ENCODE peak calls at places on chromosomes 12 and 14, in five cellular contexts. One of them, this sample, is unnamed.

GRCh38 chr14:55688566-55688965 is 108.6 kb downstream of the KTN1 start:
- DNase-seq in T1000: no peak
- DNase-seq in sciatic nerve: no peak
- DNase-seq in GM12891: no peak
- DNase-seq in dermis blood vessel endothelial cell: no peak
- DNase-seq in this sample: no peak

GRCh38 chr12:121933522-121934317 is 15.3 kb downstream of the CFAP251 start:
- DNase-seq in T1000: no peak
- DNase-seq in sciatic nerve: no peak
- DNase-seq in GM12891: no peak
- DNase-seq in dermis blood vessel endothelial cell: no peak
- DNase-seq in this sample: no peak

GRCh38 chr14:105197274-105197673 is 16.2 kb upstream of the NUDT14 start:
- DNase-seq in T1000: no peak
- DNase-seq in sciatic nerve: no peak
- DNase-seq in GM12891: no peak
- DNase-seq in dermis blood vessel endothelial cell: peak
- DNase-seq in this sample: no peak

GRCh38 chr12:132014092-132014914 is 64.6 kb downstream of the EP400 start:
- DNase-seq in T1000: no peak
- DNase-seq in sciatic nerve: peak
- DNase-seq in GM12891: no peak
- DNase-seq in dermis blood vessel endothelial cell: no peak
- DNase-seq in this sample: no peak

GRCh38 chr14:76810953-76811400 is 1.7 kb downstream of the ANGEL1 start:
- DNase-seq in T1000: no peak
- DNase-seq in sciatic nerve: no peak
- DNase-seq in GM12891: peak
- DNase-seq in dermis blood vessel endothelial cell: peak
- DNase-seq in this sample: no peak

GRCh38 chr14:63078606-63079005 is 33.3 kb upstream of the KCNH5 start:
- DNase-seq in T1000: no peak
- DNase-seq in sciatic nerve: no peak
- DNase-seq in GM12891: no peak
- DNase-seq in dermis blood vessel endothelial cell: no peak
- DNase-seq in this sample: no peak

GRCh38 chr12:106123551-106123991 is 15.2 kb downstream of the NUAK1 start:
- DNase-seq in T1000: no peak
- DNase-seq in sciatic nerve: no peak
- DNase-seq in GM12891: no peak
- DNase-seq in dermis blood vessel endothelial cell: no peak
- DNase-seq in this sample: peak

GRCh38 chr14:63487724-63488123 is 55.5 kb downstream of the PPP2R5E start:
- DNase-seq in T1000: no peak
- DNase-seq in sciatic nerve: no peak
- DNase-seq in GM12891: no peak
- DNase-seq in dermis blood vessel endothelial cell: no peak
- DNase-seq in this sample: no peak

GRCh38 chr12:1217191-1217949 is 226.3 kb downstream of the ERC1 start:
- DNase-seq in T1000: no peak
- DNase-seq in sciatic nerve: no peak
- DNase-seq in GM12891: no peak
- DNase-seq in dermis blood vessel endothelial cell: peak
- DNase-seq in this sample: no peak

GRCh38 chr12:89160716-89161123 is 191.6 kb downstream of the DUSP6 start:
- DNase-seq in T1000: peak
- DNase-seq in sciatic nerve: peak
- DNase-seq in GM12891: no peak
- DNase-seq in dermis blood vessel endothelial cell: peak
- DNase-seq in this sample: peak

GRCh38 chr14:24042733-24043132 is 9.1 kb upstream of the CARMIL3 start:
- DNase-seq in T1000: no peak
- DNase-seq in sciatic nerve: no peak
- DNase-seq in GM12891: no peak
- DNase-seq in dermis blood vessel endothelial cell: no peak
- DNase-seq in this sample: no peak

GRCh38 chr12:130765186-130765659 is 49.1 kb upstream of the RIMBP2 start:
- DNase-seq in T1000: peak
- DNase-seq in sciatic nerve: no peak
- DNase-seq in GM12891: no peak
- DNase-seq in dermis blood vessel endothelial cell: peak
- DNase-seq in this sample: no peak

GRCh38 chr14:62443796-62444195 is 601.5 kb downstream of the KCNH5 start:
- DNase-seq in T1000: peak
- DNase-seq in sciatic nerve: no peak
- DNase-seq in GM12891: no peak
- DNase-seq in dermis blood vessel endothelial cell: no peak
- DNase-seq in this sample: no peak

GRCh38 chr12:119258149-119258548 is 76.4 kb upstream of the CCDC60 start:
- DNase-seq in T1000: no peak
- DNase-seq in sciatic nerve: no peak
- DNase-seq in GM12891: no peak
- DNase-seq in dermis blood vessel endothelial cell: peak
- DNase-seq in this sample: no peak

GRCh38 chr14:21846227-21846885 is 172.7 kb upstream of the OR4E1 start:
- DNase-seq in T1000: no peak
- DNase-seq in sciatic nerve: peak
- DNase-seq in GM12891: no peak
- DNase-seq in dermis blood vessel endothelial cell: peak
- DNase-seq in this sample: peak

GRCh38 chr12:122067966-122068365 is 10.6 kb upstream of the MLXIP start:
- DNase-seq in T1000: no peak
- DNase-seq in sciatic nerve: peak
- DNase-seq in GM12891: peak
- DNase-seq in dermis blood vessel endothelial cell: peak
- DNase-seq in this sample: peak

GRCh38 chr12:31236998-31237637 is 88.8 kb downstream of the SINHCAF start:
- DNase-seq in T1000: no peak
- DNase-seq in sciatic nerve: no peak
- DNase-seq in GM12891: no peak
- DNase-seq in dermis blood vessel endothelial cell: no peak
- DNase-seq in this sample: no peak

GRCh38 chr12:91367234-91367849 is 184.7 kb upstream of the DCN start:
- DNase-seq in T1000: no peak
- DNase-seq in sciatic nerve: no peak
- DNase-seq in GM12891: no peak
- DNase-seq in dermis blood vessel endothelial cell: peak
- DNase-seq in this sample: no peak

GRCh38 chr14:51807355-51807754 is 53.1 kb upstream of the GNG2 start:
- DNase-seq in T1000: no peak
- DNase-seq in sciatic nerve: no peak
- DNase-seq in GM12891: no peak
- DNase-seq in dermis blood vessel endothelial cell: no peak
- DNase-seq in this sample: no peak

GRCh38 chr14:95043732-95044462 is 113.4 kb downstream of the DICER1 start:
- DNase-seq in T1000: no peak
- DNase-seq in sciatic nerve: peak
- DNase-seq in GM12891: no peak
- DNase-seq in dermis blood vessel endothelial cell: no peak
- DNase-seq in this sample: no peak

GRCh38 chr12:29425722-29426121 is 44.8 kb upstream of the ERGIC2 start:
- DNase-seq in T1000: no peak
- DNase-seq in sciatic nerve: no peak
- DNase-seq in GM12891: no peak
- DNase-seq in dermis blood vessel endothelial cell: peak
- DNase-seq in this sample: no peak

GRCh38 chr14:74260525-74261233 is 21.4 kb downstream of the VSX2 start:
- DNase-seq in T1000: no peak
- DNase-seq in sciatic nerve: no peak
- DNase-seq in GM12891: no peak
- DNase-seq in dermis blood vessel endothelial cell: no peak
- DNase-seq in this sample: no peak

GRCh38 chr14:74437654-74438053 is 11.6 kb upstream of the SYNDIG1L start:
- DNase-seq in T1000: no peak
- DNase-seq in sciatic nerve: no peak
- DNase-seq in GM12891: no peak
- DNase-seq in dermis blood vessel endothelial cell: peak
- DNase-seq in this sample: no peak

GRCh38 chr12:103852498-103852992 is 11.5 kb upstream of the NT5DC3 start:
- DNase-seq in T1000: no peak
- DNase-seq in sciatic nerve: no peak
- DNase-seq in GM12891: no peak
- DNase-seq in dermis blood vessel endothelial cell: peak
- DNase-seq in this sample: no peak

GRCh38 chr12:120399531-120399930 is 30.6 kb upstream of the MSI1 start:
- DNase-seq in T1000: no peak
- DNase-seq in sciatic nerve: no peak
- DNase-seq in GM12891: no peak
- DNase-seq in dermis blood vessel endothelial cell: no peak
- DNase-seq in this sample: no peak

GRCh38 chr12:5908251-5908650 is 36.8 kb downstream of the ANO2 start:
- DNase-seq in T1000: no peak
- DNase-seq in sciatic nerve: no peak
- DNase-seq in GM12891: no peak
- DNase-seq in dermis blood vessel endothelial cell: no peak
- DNase-seq in this sample: no peak

GRCh38 chr14:104432611-104433231 is 146.8 kb upstream of the C14orf180 start:
- DNase-seq in T1000: no peak
- DNase-seq in sciatic nerve: peak
- DNase-seq in GM12891: no peak
- DNase-seq in dermis blood vessel endothelial cell: no peak
- DNase-seq in this sample: peak

GRCh38 chr12:117080707-117081141 is 18.5 kb downstream of the TESC start:
- DNase-seq in T1000: no peak
- DNase-seq in sciatic nerve: no peak
- DNase-seq in GM12891: no peak
- DNase-seq in dermis blood vessel endothelial cell: no peak
- DNase-seq in this sample: no peak

GRCh38 chr12:22116376-22116775 is 70.4 kb downstream of the CMAS start:
- DNase-seq in T1000: no peak
- DNase-seq in sciatic nerve: no peak
- DNase-seq in GM12891: no peak
- DNase-seq in dermis blood vessel endothelial cell: no peak
- DNase-seq in this sample: no peak

GRCh38 chr14:50311337-50311973 is 574 bp downstream of the L2HGDH start:
- DNase-seq in T1000: no peak
- DNase-seq in sciatic nerve: no peak
- DNase-seq in GM12891: no peak
- DNase-seq in dermis blood vessel endothelial cell: no peak
- DNase-seq in this sample: no peak

GRCh38 chr14:97703006-97703760 is 906.0 kb downstream of the VRK1 start:
- DNase-seq in T1000: no peak
- DNase-seq in sciatic nerve: no peak
- DNase-seq in GM12891: no peak
- DNase-seq in dermis blood vessel endothelial cell: no peak
- DNase-seq in this sample: no peak

GRCh38 chr12:24152270-24152669 is 202.8 kb upstream of the SOX5 start:
- DNase-seq in T1000: no peak
- DNase-seq in sciatic nerve: no peak
- DNase-seq in GM12891: no peak
- DNase-seq in dermis blood vessel endothelial cell: no peak
- DNase-seq in this sample: no peak

GRCh38 chr12:4648099-4648498 is 752 bp downstream of the AKAP3 start:
- DNase-seq in T1000: no peak
- DNase-seq in sciatic nerve: no peak
- DNase-seq in GM12891: no peak
- DNase-seq in dermis blood vessel endothelial cell: no peak
- DNase-seq in this sample: no peak

GRCh38 chr12:11070999-11071398 is 8.9 kb upstream of the TAS2R46 start:
- DNase-seq in T1000: no peak
- DNase-seq in sciatic nerve: no peak
- DNase-seq in GM12891: no peak
- DNase-seq in dermis blood vessel endothelial cell: no peak
- DNase-seq in this sample: no peak

GRCh38 chr12:71157601-71158233 is at the start of gene TSPAN8:
- DNase-seq in T1000: no peak
- DNase-seq in sciatic nerve: no peak
- DNase-seq in GM12891: no peak
- DNase-seq in dermis blood vessel endothelial cell: no peak
- DNase-seq in this sample: no peak